ENCODE peak calls at places on chromosomes 7 and 10, in five cellular contexts. S is EH; A is CD4-positive, alpha-beta T cell; I is OCI-LY7; E is fibroblast of the conjunctiva. Y is an unnamed sample.

GRCh38 chr7:105353752-105354328 is 34.9 kb downstream of the SRPK2 start:
- DNase-seq in S (peak; percentile 16), A (no peak), I (peak; percentile 11), E (peak; percentile 13), Y (no peak)

GRCh38 chr7:10121641-10122040 is 852.0 kb upstream of the PHF14 start:
- DNase-seq in S (no peak), A (no peak), I (no peak), E (no peak), Y (no peak)

GRCh38 chr7:100515072-100515532 is 23.9 kb upstream of the AGFG2 start:
- DNase-seq in S (peak; percentile 78), A (no peak), I (no peak), E (peak; percentile 84), Y (no peak)

GRCh38 chr7:2876031-2876862 is 32.1 kb upstream of the GNA12 start:
- DNase-seq in S (peak; percentile 51), A (no peak), I (no peak), E (no peak), Y (no peak)

GRCh38 chr10:103663802-103664201 is 170.3 kb downstream of the NEURL1 start:
- DNase-seq in S (peak; percentile 26), A (no peak), I (no peak), E (no peak), Y (no peak)

GRCh38 chr7:110623436-110623835 is 467.5 kb upstream of the LRRN3 start:
- DNase-seq in S (no peak), A (no peak), I (no peak), E (no peak), Y (no peak)

GRCh38 chr7:106140406-106141173 is 28.5 kb upstream of the SYPL1 start:
- DNase-seq in S (no peak), A (no peak), I (no peak), E (no peak), Y (no peak)

GRCh38 chr10:117169480-117169879 is 27.8 kb upstream of the KCNK18 start:
- DNase-seq in S (no peak), A (no peak), I (no peak), E (no peak), Y (no peak)

GRCh38 chr7:94888542-94888941 is 18.9 kb upstream of the PPP1R9A start:
- DNase-seq in S (no peak), A (no peak), I (no peak), E (no peak), Y (no peak)

GRCh38 chr7:152338553-152338952 is 97.2 kb downstream of the KMT2C start:
- DNase-seq in S (no peak), A (no peak), I (no peak), E (no peak), Y (no peak)

GRCh38 chr7:150978136-150978789 is at the start of gene KCNH2:
- DNase-seq in S (no peak), A (peak; percentile 49), I (peak; percentile 78), E (no peak), Y (peak; percentile 36)

GRCh38 chr10:124738441-124738840 is 5.7 kb downstream of the FAM53B start:
- DNase-seq in S (no peak), A (no peak), I (no peak), E (no peak), Y (no peak)

GRCh38 chr7:42588876-42589275 is 323.0 kb downstream of the C7orf25 start:
- DNase-seq in S (no peak), A (no peak), I (no peak), E (no peak), Y (no peak)

GRCh38 chr10:132540456-132540855 is 2.9 kb downstream of the INPP5A start:
- DNase-seq in S (peak; percentile 71), A (no peak), I (no peak), E (no peak), Y (no peak)

GRCh38 chr10:70558871-70559810 is 43.4 kb downstream of the PRF1 start:
- DNase-seq in S (peak; percentile 57), A (peak; percentile 69), I (peak; percentile 72), E (no peak), Y (peak; percentile 52)

GRCh38 chr7:13742126-13742525 is 247.3 kb downstream of the ETV1 start:
- DNase-seq in S (peak; percentile 65), A (no peak), I (no peak), E (no peak), Y (no peak)

GRCh38 chr7:99707096-99707495 is 27.3 kb upstream of the CYP3A5 start:
- DNase-seq in S (no peak), A (no peak), I (no peak), E (no peak), Y (no peak)

GRCh38 chr7:91869661-91870060 is 10.8 kb downstream of the MTERF1 start:
- DNase-seq in S (no peak), A (no peak), I (no peak), E (no peak), Y (no peak)

GRCh38 chr7:151089893-151090730 is 3.8 kb downstream of the AGAP3 start:
- DNase-seq in S (peak; percentile 26), A (no peak), I (no peak), E (no peak), Y (no peak)

GRCh38 chr10:12214093-12214492 is 18.1 kb downstream of the CDC123 start:
- DNase-seq in S (no peak), A (no peak), I (no peak), E (no peak), Y (no peak)